ENCODE peak calls at places on chromosomes 6 and 20, in ten cellular contexts. One of them, this sample, is unnamed.

GRCh38 chr6:43736844-43737243 is 33.2 kb upstream of the VEGFA start:
- DNase-seq in germinal center: no peak
- DNase-seq in C1 segment of cervical spinal cord: no peak
- DNase-seq in activated CD8-positive, alpha-beta memory T cell treated with anti-CD3 and anti-CD28 coated beads for 4 hours: no peak
- DNase-seq in thoracic aorta: no peak
- DNase-seq in HCT116: no peak
- DNase-seq in nucleus accumbens: no peak
- DNase-seq in iPS-NIHi11: no peak
- DNase-seq in HS-5: no peak
- DNase-seq in colonic mucosa: no peak
- DNase-seq in this sample: no peak

GRCh38 chr20:8291873-8292272 is 159.8 kb downstream of the PLCB1 start:
- DNase-seq in germinal center: no peak
- DNase-seq in C1 segment of cervical spinal cord: no peak
- DNase-seq in activated CD8-positive, alpha-beta memory T cell treated with anti-CD3 and anti-CD28 coated beads for 4 hours: no peak
- DNase-seq in thoracic aorta: no peak
- DNase-seq in HCT116: no peak
- DNase-seq in nucleus accumbens: no peak
- DNase-seq in iPS-NIHi11: no peak
- DNase-seq in HS-5: peak
- DNase-seq in colonic mucosa: no peak
- DNase-seq in this sample: no peak

GRCh38 chr6:105326216-105326615 is 76.7 kb downstream of the PREP start:
- DNase-seq in germinal center: no peak
- DNase-seq in C1 segment of cervical spinal cord: no peak
- DNase-seq in activated CD8-positive, alpha-beta memory T cell treated with anti-CD3 and anti-CD28 coated beads for 4 hours: no peak
- DNase-seq in thoracic aorta: no peak
- DNase-seq in HCT116: peak
- DNase-seq in nucleus accumbens: no peak
- DNase-seq in iPS-NIHi11: no peak
- DNase-seq in HS-5: no peak
- DNase-seq in colonic mucosa: peak
- DNase-seq in this sample: no peak

GRCh38 chr6:11810039-11810541 is 31.5 kb upstream of the ADTRP start:
- DNase-seq in germinal center: no peak
- DNase-seq in C1 segment of cervical spinal cord: no peak
- DNase-seq in activated CD8-positive, alpha-beta memory T cell treated with anti-CD3 and anti-CD28 coated beads for 4 hours: no peak
- DNase-seq in thoracic aorta: peak
- DNase-seq in HCT116: no peak
- DNase-seq in nucleus accumbens: peak
- DNase-seq in iPS-NIHi11: peak
- DNase-seq in HS-5: no peak
- DNase-seq in colonic mucosa: peak
- DNase-seq in this sample: no peak

GRCh38 chr20:50575869-50576720 is 65.9 kb downstream of the PTPN1 start:
- DNase-seq in germinal center: peak
- DNase-seq in C1 segment of cervical spinal cord: no peak
- DNase-seq in activated CD8-positive, alpha-beta memory T cell treated with anti-CD3 and anti-CD28 coated beads for 4 hours: peak
- DNase-seq in thoracic aorta: no peak
- DNase-seq in HCT116: peak
- DNase-seq in nucleus accumbens: peak
- DNase-seq in iPS-NIHi11: peak
- DNase-seq in HS-5: no peak
- DNase-seq in colonic mucosa: peak
- DNase-seq in this sample: peak

GRCh38 chr20:37899105-37900045 is 3.6 kb upstream of the VSTM2L start:
- DNase-seq in germinal center: no peak
- DNase-seq in C1 segment of cervical spinal cord: no peak
- DNase-seq in activated CD8-positive, alpha-beta memory T cell treated with anti-CD3 and anti-CD28 coated beads for 4 hours: no peak
- DNase-seq in thoracic aorta: no peak
- DNase-seq in HCT116: no peak
- DNase-seq in nucleus accumbens: no peak
- DNase-seq in iPS-NIHi11: no peak
- DNase-seq in HS-5: no peak
- DNase-seq in colonic mucosa: no peak
- DNase-seq in this sample: no peak

GRCh38 chr6:2378891-2379652 is 133.7 kb upstream of the GMDS start:
- DNase-seq in germinal center: no peak
- DNase-seq in C1 segment of cervical spinal cord: no peak
- DNase-seq in activated CD8-positive, alpha-beta memory T cell treated with anti-CD3 and anti-CD28 coated beads for 4 hours: no peak
- DNase-seq in thoracic aorta: no peak
- DNase-seq in HCT116: peak
- DNase-seq in nucleus accumbens: no peak
- DNase-seq in iPS-NIHi11: no peak
- DNase-seq in HS-5: peak
- DNase-seq in colonic mucosa: no peak
- DNase-seq in this sample: no peak

GRCh38 chr20:63552481-63553249 is 1.3 kb upstream of the FNDC11 start:
- DNase-seq in germinal center: peak
- DNase-seq in C1 segment of cervical spinal cord: no peak
- DNase-seq in activated CD8-positive, alpha-beta memory T cell treated with anti-CD3 and anti-CD28 coated beads for 4 hours: peak
- DNase-seq in thoracic aorta: no peak
- DNase-seq in HCT116: no peak
- DNase-seq in nucleus accumbens: no peak
- DNase-seq in iPS-NIHi11: no peak
- DNase-seq in HS-5: no peak
- DNase-seq in colonic mucosa: no peak
- DNase-seq in this sample: no peak

GRCh38 chr20:10731190-10731955 is 57.6 kb upstream of the JAG1 start:
- DNase-seq in germinal center: no peak
- DNase-seq in C1 segment of cervical spinal cord: no peak
- DNase-seq in activated CD8-positive, alpha-beta memory T cell treated with anti-CD3 and anti-CD28 coated beads for 4 hours: no peak
- DNase-seq in thoracic aorta: no peak
- DNase-seq in HCT116: no peak
- DNase-seq in nucleus accumbens: no peak
- DNase-seq in iPS-NIHi11: no peak
- DNase-seq in HS-5: peak
- DNase-seq in colonic mucosa: no peak
- DNase-seq in this sample: no peak

GRCh38 chr6:167581637-167582036 is 245.1 kb upstream of the AFDN start:
- DNase-seq in germinal center: no peak
- DNase-seq in C1 segment of cervical spinal cord: no peak
- DNase-seq in activated CD8-positive, alpha-beta memory T cell treated with anti-CD3 and anti-CD28 coated beads for 4 hours: no peak
- DNase-seq in thoracic aorta: no peak
- DNase-seq in HCT116: no peak
- DNase-seq in nucleus accumbens: no peak
- DNase-seq in iPS-NIHi11: peak
- DNase-seq in HS-5: no peak
- DNase-seq in colonic mucosa: peak
- DNase-seq in this sample: no peak

GRCh38 chr6:37011656-37012378 is 6.4 kb downstream of the FGD2 start:
- DNase-seq in germinal center: no peak
- DNase-seq in C1 segment of cervical spinal cord: no peak
- DNase-seq in activated CD8-positive, alpha-beta memory T cell treated with anti-CD3 and anti-CD28 coated beads for 4 hours: no peak
- DNase-seq in thoracic aorta: no peak
- DNase-seq in HCT116: no peak
- DNase-seq in nucleus accumbens: no peak
- DNase-seq in iPS-NIHi11: no peak
- DNase-seq in HS-5: no peak
- DNase-seq in colonic mucosa: no peak
- DNase-seq in this sample: peak

GRCh38 chr6:170027111-170028043 is 263.5 kb downstream of the DLL1 start:
- DNase-seq in germinal center: no peak
- DNase-seq in C1 segment of cervical spinal cord: no peak
- DNase-seq in activated CD8-positive, alpha-beta memory T cell treated with anti-CD3 and anti-CD28 coated beads for 4 hours: no peak
- DNase-seq in thoracic aorta: no peak
- DNase-seq in HCT116: no peak
- DNase-seq in nucleus accumbens: no peak
- DNase-seq in iPS-NIHi11: no peak
- DNase-seq in HS-5: no peak
- DNase-seq in colonic mucosa: no peak
- DNase-seq in this sample: no peak

GRCh38 chr6:46736913-46737312 is 1.7 kb upstream of the PLA2G7 start:
- DNase-seq in germinal center: no peak
- DNase-seq in C1 segment of cervical spinal cord: no peak
- DNase-seq in activated CD8-positive, alpha-beta memory T cell treated with anti-CD3 and anti-CD28 coated beads for 4 hours: no peak
- DNase-seq in thoracic aorta: no peak
- DNase-seq in HCT116: no peak
- DNase-seq in nucleus accumbens: no peak
- DNase-seq in iPS-NIHi11: no peak
- DNase-seq in HS-5: no peak
- DNase-seq in colonic mucosa: no peak
- DNase-seq in this sample: no peak

GRCh38 chr6:13302751-13303667 is 25.3 kb downstream of the TBC1D7 start:
- DNase-seq in germinal center: peak
- DNase-seq in C1 segment of cervical spinal cord: no peak
- DNase-seq in activated CD8-positive, alpha-beta memory T cell treated with anti-CD3 and anti-CD28 coated beads for 4 hours: no peak
- DNase-seq in thoracic aorta: peak
- DNase-seq in HCT116: peak
- DNase-seq in nucleus accumbens: peak
- DNase-seq in iPS-NIHi11: no peak
- DNase-seq in HS-5: peak
- DNase-seq in colonic mucosa: peak
- DNase-seq in this sample: peak

GRCh38 chr6:38214159-38214558 is 394.6 kb downstream of the ZFAND3 start:
- DNase-seq in germinal center: no peak
- DNase-seq in C1 segment of cervical spinal cord: no peak
- DNase-seq in activated CD8-positive, alpha-beta memory T cell treated with anti-CD3 and anti-CD28 coated beads for 4 hours: no peak
- DNase-seq in thoracic aorta: no peak
- DNase-seq in HCT116: no peak
- DNase-seq in nucleus accumbens: no peak
- DNase-seq in iPS-NIHi11: no peak
- DNase-seq in HS-5: no peak
- DNase-seq in colonic mucosa: no peak
- DNase-seq in this sample: no peak

GRCh38 chr6:96468681-96469224 is 52.9 kb upstream of the UFL1 start:
- DNase-seq in germinal center: no peak
- DNase-seq in C1 segment of cervical spinal cord: no peak
- DNase-seq in activated CD8-positive, alpha-beta memory T cell treated with anti-CD3 and anti-CD28 coated beads for 4 hours: no peak
- DNase-seq in thoracic aorta: no peak
- DNase-seq in HCT116: no peak
- DNase-seq in nucleus accumbens: no peak
- DNase-seq in iPS-NIHi11: no peak
- DNase-seq in HS-5: no peak
- DNase-seq in colonic mucosa: no peak
- DNase-seq in this sample: peak

GRCh38 chr6:109024784-109025183 is 69.9 kb downstream of the SESN1 start:
- DNase-seq in germinal center: no peak
- DNase-seq in C1 segment of cervical spinal cord: no peak
- DNase-seq in activated CD8-positive, alpha-beta memory T cell treated with anti-CD3 and anti-CD28 coated beads for 4 hours: no peak
- DNase-seq in thoracic aorta: no peak
- DNase-seq in HCT116: no peak
- DNase-seq in nucleus accumbens: no peak
- DNase-seq in iPS-NIHi11: peak
- DNase-seq in HS-5: no peak
- DNase-seq in colonic mucosa: no peak
- DNase-seq in this sample: no peak

GRCh38 chr6:55617272-55617671 is 38.3 kb upstream of the HMGCLL1 start:
- DNase-seq in germinal center: no peak
- DNase-seq in C1 segment of cervical spinal cord: no peak
- DNase-seq in activated CD8-positive, alpha-beta memory T cell treated with anti-CD3 and anti-CD28 coated beads for 4 hours: no peak
- DNase-seq in thoracic aorta: no peak
- DNase-seq in HCT116: peak
- DNase-seq in nucleus accumbens: no peak
- DNase-seq in iPS-NIHi11: peak
- DNase-seq in HS-5: no peak
- DNase-seq in colonic mucosa: peak
- DNase-seq in this sample: peak

GRCh38 chr20:62774762-62775161 is 21.5 kb upstream of the MRGBP start:
- DNase-seq in germinal center: no peak
- DNase-seq in C1 segment of cervical spinal cord: no peak
- DNase-seq in activated CD8-positive, alpha-beta memory T cell treated with anti-CD3 and anti-CD28 coated beads for 4 hours: no peak
- DNase-seq in thoracic aorta: no peak
- DNase-seq in HCT116: no peak
- DNase-seq in nucleus accumbens: no peak
- DNase-seq in iPS-NIHi11: peak
- DNase-seq in HS-5: no peak
- DNase-seq in colonic mucosa: no peak
- DNase-seq in this sample: no peak

GRCh38 chr20:24773751-24774201 is 175.3 kb upstream of the CST7 start:
- DNase-seq in germinal center: no peak
- DNase-seq in C1 segment of cervical spinal cord: no peak
- DNase-seq in activated CD8-positive, alpha-beta memory T cell treated with anti-CD3 and anti-CD28 coated beads for 4 hours: no peak
- DNase-seq in thoracic aorta: no peak
- DNase-seq in HCT116: no peak
- DNase-seq in nucleus accumbens: no peak
- DNase-seq in iPS-NIHi11: no peak
- DNase-seq in HS-5: peak
- DNase-seq in colonic mucosa: no peak
- DNase-seq in this sample: no peak

GRCh38 chr6:71724456-71725180 is 161.7 kb upstream of the RIMS1 start:
- DNase-seq in germinal center: no peak
- DNase-seq in C1 segment of cervical spinal cord: no peak
- DNase-seq in activated CD8-positive, alpha-beta memory T cell treated with anti-CD3 and anti-CD28 coated beads for 4 hours: no peak
- DNase-seq in thoracic aorta: no peak
- DNase-seq in HCT116: no peak
- DNase-seq in nucleus accumbens: no peak
- DNase-seq in iPS-NIHi11: no peak
- DNase-seq in HS-5: no peak
- DNase-seq in colonic mucosa: no peak
- DNase-seq in this sample: no peak

GRCh38 chr20:19427913-19428800 is 215.7 kb downstream of the SLC24A3 start:
- DNase-seq in germinal center: no peak
- DNase-seq in C1 segment of cervical spinal cord: no peak
- DNase-seq in activated CD8-positive, alpha-beta memory T cell treated with anti-CD3 and anti-CD28 coated beads for 4 hours: no peak
- DNase-seq in thoracic aorta: no peak
- DNase-seq in HCT116: no peak
- DNase-seq in nucleus accumbens: no peak
- DNase-seq in iPS-NIHi11: no peak
- DNase-seq in HS-5: no peak
- DNase-seq in colonic mucosa: no peak
- DNase-seq in this sample: peak

GRCh38 chr6:44115866-44116265 is 11.4 kb downstream of the MRPL14 start:
- DNase-seq in germinal center: no peak
- DNase-seq in C1 segment of cervical spinal cord: no peak
- DNase-seq in activated CD8-positive, alpha-beta memory T cell treated with anti-CD3 and anti-CD28 coated beads for 4 hours: no peak
- DNase-seq in thoracic aorta: no peak
- DNase-seq in HCT116: no peak
- DNase-seq in nucleus accumbens: no peak
- DNase-seq in iPS-NIHi11: no peak
- DNase-seq in HS-5: no peak
- DNase-seq in colonic mucosa: no peak
- DNase-seq in this sample: no peak

GRCh38 chr6:44800171-44800671 is 412.7 kb downstream of the CDC5L start:
- DNase-seq in germinal center: no peak
- DNase-seq in C1 segment of cervical spinal cord: no peak
- DNase-seq in activated CD8-positive, alpha-beta memory T cell treated with anti-CD3 and anti-CD28 coated beads for 4 hours: no peak
- DNase-seq in thoracic aorta: no peak
- DNase-seq in HCT116: no peak
- DNase-seq in nucleus accumbens: no peak
- DNase-seq in iPS-NIHi11: no peak
- DNase-seq in HS-5: no peak
- DNase-seq in colonic mucosa: no peak
- DNase-seq in this sample: no peak

GRCh38 chr6:5751525-5752252 is 255.0 kb downstream of the NRN1 start:
- DNase-seq in germinal center: no peak
- DNase-seq in C1 segment of cervical spinal cord: no peak
- DNase-seq in activated CD8-positive, alpha-beta memory T cell treated with anti-CD3 and anti-CD28 coated beads for 4 hours: no peak
- DNase-seq in thoracic aorta: no peak
- DNase-seq in HCT116: no peak
- DNase-seq in nucleus accumbens: no peak
- DNase-seq in iPS-NIHi11: no peak
- DNase-seq in HS-5: no peak
- DNase-seq in colonic mucosa: no peak
- DNase-seq in this sample: no peak

GRCh38 chr6:19549109-19549508 is 288.1 kb upstream of the ID4 start:
- DNase-seq in germinal center: no peak
- DNase-seq in C1 segment of cervical spinal cord: no peak
- DNase-seq in activated CD8-positive, alpha-beta memory T cell treated with anti-CD3 and anti-CD28 coated beads for 4 hours: no peak
- DNase-seq in thoracic aorta: no peak
- DNase-seq in HCT116: no peak
- DNase-seq in nucleus accumbens: no peak
- DNase-seq in iPS-NIHi11: no peak
- DNase-seq in HS-5: no peak
- DNase-seq in colonic mucosa: no peak
- DNase-seq in this sample: no peak

GRCh38 chr20:48057739-48058138 is 272.5 kb upstream of the SULF2 start:
- DNase-seq in germinal center: no peak
- DNase-seq in C1 segment of cervical spinal cord: no peak
- DNase-seq in activated CD8-positive, alpha-beta memory T cell treated with anti-CD3 and anti-CD28 coated beads for 4 hours: no peak
- DNase-seq in thoracic aorta: no peak
- DNase-seq in HCT116: no peak
- DNase-seq in nucleus accumbens: no peak
- DNase-seq in iPS-NIHi11: no peak
- DNase-seq in HS-5: no peak
- DNase-seq in colonic mucosa: no peak
- DNase-seq in this sample: no peak

GRCh38 chr20:6169251-6169650 is 46.4 kb upstream of the FERMT1 start:
- DNase-seq in germinal center: no peak
- DNase-seq in C1 segment of cervical spinal cord: no peak
- DNase-seq in activated CD8-positive, alpha-beta memory T cell treated with anti-CD3 and anti-CD28 coated beads for 4 hours: no peak
- DNase-seq in thoracic aorta: no peak
- DNase-seq in HCT116: no peak
- DNase-seq in nucleus accumbens: no peak
- DNase-seq in iPS-NIHi11: no peak
- DNase-seq in HS-5: peak
- DNase-seq in colonic mucosa: no peak
- DNase-seq in this sample: no peak

This sample was measured in AML-193.